ENCODE peak calls at places on chromosomes 7 and 10, in seven cellular contexts. H, B, Z, R, A, F and W are unnamed samples.

GRCh38 chr7:159049266-159050025 is 95.2 kb downstream of the VIPR2 start:
- DNase-seq in R (peak), B (no peak), Z (no peak), F (no peak), H (no peak), A (no peak), W (no peak)

GRCh38 chr10:1010703-1011102 is 15.0 kb downstream of the IDI2 start:
- DNase-seq in Z (no peak), B (no peak), A (no peak), H (no peak), F (no peak), R (no peak), W (no peak)

GRCh38 chr10:48579251-48579960 is 25.5 kb downstream of the ARHGAP22 start:
- DNase-seq in B (no peak), H (peak), Z (peak), F (no peak), A (no peak), R (no peak), W (no peak)

GRCh38 chr10:68208424-68209042 is 23.4 kb downstream of the ATOH7 start:
- DNase-seq in B (peak), H (peak), Z (peak), R (peak), A (peak), F (no peak), W (peak)

GRCh38 chr10:10327934-10328333 is 689.7 kb upstream of the CELF2 start:
- DNase-seq in B (no peak), F (no peak), R (no peak), Z (peak), A (no peak), H (peak), W (no peak)

GRCh38 chr10:1366277-1366676 is 310.1 kb downstream of the WDR37 start:
- DNase-seq in R (no peak), B (no peak), F (no peak), A (no peak), Z (no peak), H (no peak), W (no peak)

GRCh38 chr10:31593124-31593523 is 274.1 kb downstream of the ZEB1 start:
- DNase-seq in B (no peak), H (no peak), F (no peak), A (no peak), R (no peak), Z (no peak), W (no peak)

GRCh38 chr10:63537511-63537910 is 16.3 kb downstream of the REEP3 start:
- DNase-seq in H (no peak), F (no peak), A (peak), Z (no peak), B (no peak), R (peak), W (no peak)

GRCh38 chr10:70158113-70158512 is 11.6 kb upstream of the TYSND1 start:
- DNase-seq in Z (no peak), H (no peak), R (no peak), A (no peak), F (no peak), B (no peak), W (no peak)

GRCh38 chr7:101788517-101788916 is 28.9 kb upstream of the CUX1 start:
- DNase-seq in B (no peak), H (no peak), A (no peak), Z (no peak), F (no peak), R (no peak), W (no peak)

GRCh38 chr7:139679731-139680594 is 97.8 kb downstream of the HIPK2 start:
- DNase-seq in F (no peak), B (peak), A (no peak), H (peak), Z (peak), R (no peak), W (no peak)

GRCh38 chr7:146346096-146346495 is 229.5 kb downstream of the CNTNAP2 start:
- DNase-seq in B (no peak), H (no peak), F (no peak), Z (no peak), R (no peak), A (no peak), W (no peak)

GRCh38 chr10:132885451-132886210 is 56.7 kb downstream of the CFAP46 start:
- DNase-seq in R (no peak), A (no peak), H (no peak), Z (no peak), F (peak), B (no peak), W (no peak)

GRCh38 chr7:108431099-108431498 is 25.1 kb downstream of the NRCAM start:
- DNase-seq in R (no peak), H (no peak), B (no peak), A (no peak), Z (no peak), F (no peak), W (no peak)

DNA sequence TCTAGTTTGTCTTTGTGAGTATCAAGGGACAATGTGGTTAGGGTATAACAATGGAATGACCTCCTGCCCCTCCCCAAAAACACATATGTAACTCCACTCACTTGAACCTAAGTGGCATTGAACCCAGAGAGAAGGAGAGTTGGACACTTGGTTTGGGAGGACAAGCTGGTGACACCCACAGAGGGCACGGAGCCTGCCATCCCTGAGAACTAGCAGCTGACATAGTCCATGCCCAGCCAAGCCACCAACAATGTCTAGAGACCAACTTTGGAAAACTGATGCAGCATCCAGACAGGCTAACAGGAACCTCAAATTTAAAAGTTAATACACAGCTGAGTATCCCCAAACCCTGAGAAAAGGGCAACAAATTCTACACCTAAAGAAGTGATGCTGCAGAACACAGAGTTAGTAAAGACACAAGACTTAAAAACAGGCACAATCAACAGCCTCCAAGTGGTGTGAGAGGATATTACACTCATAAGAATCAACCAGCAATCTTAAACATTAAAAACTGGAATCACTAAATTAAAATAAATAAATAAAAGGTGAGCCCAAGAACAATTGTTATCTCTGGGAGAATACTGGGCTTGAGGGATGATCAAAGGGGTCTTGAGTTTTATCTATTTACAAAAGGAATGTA is 27.2 kb downstream of the NUDCD3 start:
- DNase-seq in A (no peak), H (no peak), R (no peak), Z (peak), F (no peak), B (peak), W (no peak)
- TF ChIP-seq CTCF in A (peak), H (peak), R (peak), Z (peak), F (no peak), B (peak), W (peak)

GRCh38 chr10:125161570-125162139 is 1.3 kb upstream of the CTBP2 start:
- DNase-seq in Z (peak), H (peak), A (no peak), R (peak), B (no peak), F (no peak), W (no peak)
- TF ChIP-seq CTCF in Z (peak), H (no peak), A (peak), R (peak), B (peak), F (peak), W (peak)

GRCh38 chr10:94630017-94630688 is 53.4 kb upstream of the CYP2C18 start:
- DNase-seq in H (peak), Z (peak), B (peak), A (no peak), R (no peak), F (no peak), W (no peak)
- TF ChIP-seq CTCF in H (peak), Z (no peak), B (peak), A (peak), R (peak), F (peak), W (peak)

GRCh38 chr10:50464004-50464409 is 159.7 kb downstream of the SGMS1 start:
- DNase-seq in F (no peak), R (no peak), A (no peak), Z (peak), B (no peak), H (peak), W (no peak)

GRCh38 chr10:50470345-50470744 is 153.4 kb downstream of the SGMS1 start:
- DNase-seq in A (no peak), R (no peak), Z (no peak), F (no peak), H (no peak), B (no peak), W (no peak)

GRCh38 chr10:50469288-50469687 is 154.5 kb downstream of the SGMS1 start:
- DNase-seq in B (no peak), H (peak), F (no peak), Z (peak), A (no peak), R (no peak), W (no peak)

GRCh38 chr10:50469778-50470193 is 154.0 kb downstream of the SGMS1 start:
- DNase-seq in R (no peak), A (no peak), B (no peak), F (no peak), Z (peak), H (no peak), W (no peak)

DNA sequence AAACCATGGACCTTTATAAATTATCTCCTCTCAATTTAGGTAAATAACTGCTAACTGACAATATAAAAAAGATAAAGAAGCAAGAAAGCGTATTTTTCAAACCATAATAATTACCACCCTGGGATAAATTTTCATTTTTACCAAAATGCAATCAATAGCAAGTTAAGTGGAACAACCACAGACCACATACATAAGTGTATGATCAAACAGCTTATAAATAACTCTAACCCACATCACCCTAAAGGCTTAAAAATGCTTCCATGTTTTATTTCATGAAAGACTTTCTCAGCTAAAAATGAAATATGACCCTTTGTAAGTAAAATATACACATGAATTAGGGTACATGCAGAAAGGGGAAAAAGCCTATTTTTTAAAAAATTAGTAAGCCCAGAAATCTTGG is 156.5 kb downstream of the SGMS1 start:
- DNase-seq in F (no peak), A (no peak), H (no peak), B (no peak), Z (no peak), R (no peak), W (no peak)
- TF ChIP-seq CTCF in F (no peak), A (no peak), H (no peak), B (no peak), Z (no peak), R (no peak), W (no peak)